ENCODE peak calls at places on chromosomes 2 and 18, in eight cellular contexts. T is KBM-7; W is left ventricle myocardium inferior; C is cardiac muscle cell; Q is amniotic epithelial cell; G is NAMALWA; Y is naive B cell; F is effector CD4-positive, alpha-beta T cell. S is an unnamed sample.

GRCh38 chr2:219490186-219490585 is 8.5 kb upstream of the GMPPA start:
- DNase-seq in F (no peak), G (no peak), Y (no peak), Q (no peak), C (no peak), W (no peak), T (no peak), S (no peak)

GRCh38 chr2:102488063-102488462 is 15.0 kb downstream of the SLC9A4 start:
- DNase-seq in C (no peak), G (no peak), T (peak), Q (peak), F (no peak), Y (no peak), W (no peak), S (no peak)

GRCh38 chr2:28610583-28611201 is 114.8 kb downstream of the PLB1 start:
- DNase-seq in T (no peak), Y (no peak), C (no peak), Q (peak), G (no peak), F (peak), W (no peak), S (no peak)

GRCh38 chr2:8799004-8799403 is 38.4 kb downstream of the KIDINS220 start:
- DNase-seq in T (no peak), Y (no peak), C (no peak), G (no peak), F (no peak), Q (no peak), W (no peak), S (no peak)

GRCh38 chr18:45522371-45522770 is 92.9 kb upstream of the SLC14A2 start:
- DNase-seq in C (no peak), Q (peak), G (no peak), T (no peak), Y (no peak), W (no peak), F (no peak), S (no peak)

GRCh38 chr2:46277470-46278190 is 19.6 kb upstream of the EPAS1 start:
- DNase-seq in Q (no peak), C (no peak), Y (no peak), G (no peak), F (no peak), W (peak), T (peak), S (no peak)

GRCh38 chr2:48727560-48727959 is 28.0 kb downstream of the LHCGR start:
- DNase-seq in C (no peak), W (no peak), T (no peak), G (no peak), F (no peak), Q (no peak), Y (no peak), S (no peak)

GRCh38 chr2:84923009-84923408 is 17.6 kb downstream of the TMSB10 start:
- DNase-seq in G (no peak), Q (no peak), T (no peak), C (no peak), F (no peak), Y (no peak), W (no peak), S (no peak)

GRCh38 chr2:231189571-231190495 is 8.6 kb upstream of the ARMC9 start:
- DNase-seq in Y (no peak), Q (peak), W (peak), T (no peak), G (no peak), F (no peak), C (no peak), S (no peak)

GRCh38 chr2:85181093-85181685 is 48.0 kb downstream of the TCF7L1 start:
- DNase-seq in Y (no peak), W (no peak), C (peak), T (no peak), Q (no peak), F (no peak), G (no peak), S (no peak)

GRCh38 chr2:170298861-170299429 is 121.0 kb downstream of the MYO3B start:
- DNase-seq in Y (no peak), Q (peak), F (no peak), C (no peak), T (no peak), W (no peak), G (no peak), S (no peak)

GRCh38 chr2:69638630-69639029 is 4.9 kb downstream of the AAK1 start:
- DNase-seq in Q (no peak), C (no peak), Y (no peak), T (no peak), F (no peak), W (no peak), G (no peak), S (no peak)

GRCh38 chr2:128622916-128623620 is 304.4 kb upstream of the HS6ST1 start:
- DNase-seq in W (no peak), Y (no peak), C (no peak), G (no peak), T (no peak), Q (no peak), F (no peak), S (no peak)

GRCh38 chr2:237752761-237753165 is 45.8 kb upstream of the RBM44 start:
- DNase-seq in Y (no peak), F (no peak), T (no peak), G (no peak), W (no peak), Q (no peak), C (no peak), S (no peak)

GRCh38 chr2:67498931-67499330 is 101.8 kb downstream of the ETAA1 start:
- DNase-seq in C (no peak), T (no peak), Y (no peak), W (no peak), Q (peak), G (no peak), F (no peak), S (no peak)

S was measured in SIG-M5.